ENCODE peak calls at places on chromosome 14, in seven cellular contexts. E is psoas muscle, A is HuH-7.5, L is pons, M is SHP77, O is AG09309, R is Daoy. N is an unnamed sample.

GRCh38 chr14:49586673-49587460 is 687 bp upstream of the RPS29 start:
- DNase-seq in E (peak; percentile 25), A (no peak), L (peak; percentile 81), M (peak; percentile 49), O (peak; percentile 39), R (peak; percentile 64), N (no peak)

GRCh38 chr14:77155083-77155482 is 13.5 kb upstream of the ZDHHC22 start:
- DNase-seq in E (no peak), A (no peak), L (no peak), M (no peak), O (no peak), R (no peak), N (no peak)

GRCh38 chr14:77061630-77062029 is 33.1 kb upstream of the IRF2BPL start:
- DNase-seq in E (no peak), A (no peak), L (no peak), M (no peak), O (no peak), R (no peak), N (no peak)

GRCh38 chr14:97053941-97054340 is 256.8 kb downstream of the VRK1 start:
- DNase-seq in E (no peak), A (no peak), L (no peak), M (no peak), O (no peak), R (no peak), N (no peak)

GRCh38 chr14:102694530-102695171 is 82.6 kb upstream of the TRAF3 start:
- DNase-seq in E (no peak), A (peak; percentile 45), L (peak; percentile 91), M (peak; percentile 59), O (peak; percentile 23), R (peak; percentile 61), N (no peak)

GRCh38 chr14:98510392-98510791 is 761.6 kb downstream of the BCL11B start:
- DNase-seq in E (no peak), A (no peak), L (no peak), M (no peak), O (no peak), R (no peak), N (no peak)

GRCh38 chr14:64970776-64971451 is 1.2 kb downstream of the RAB15 start:
- DNase-seq in E (no peak), A (no peak), L (no peak), M (no peak), O (no peak), R (no peak), N (no peak)

GRCh38 chr14:75165586-75166391 is 10.6 kb downstream of the TMED10 start:
- DNase-seq in E (no peak), A (no peak), L (peak; percentile 97), M (no peak), O (no peak), R (no peak), N (no peak)

GRCh38 chr14:59481407-59482119 is 2.6 kb downstream of the L3HYPDH start:
- DNase-seq in E (no peak), A (no peak), L (no peak), M (no peak), O (no peak), R (no peak), N (no peak)

GRCh38 chr14:82635931-82636330 is 1102.3 kb upstream of the SEL1L start:
- DNase-seq in E (no peak), A (no peak), L (no peak), M (no peak), O (no peak), R (no peak), N (no peak)

GRCh38 chr14:65287264-65288131 is 125.0 kb upstream of the FUT8 start:
- DNase-seq in E (no peak), A (no peak), L (no peak), M (peak; percentile 58), O (no peak), R (no peak), N (peak; percentile 53)

GRCh38 chr14:104113631-104114420 is 24.6 kb upstream of the KIF26A start:
- DNase-seq in E (peak; percentile 10), A (no peak), L (no peak), M (no peak), O (no peak), R (peak; percentile 7), N (no peak)

GRCh38 chr14:24011051-24011450 is 22.3 kb downstream of the DHRS4L2 start:
- DNase-seq in E (no peak), A (no peak), L (no peak), M (no peak), O (no peak), R (no peak), N (no peak)

GRCh38 chr14:71890541-71890940 is 41.7 kb upstream of the RGS6 start:
- DNase-seq in E (no peak), A (no peak), L (no peak), M (no peak), O (no peak), R (no peak), N (no peak)

GRCh38 chr14:76597387-76597786 is 163.9 kb upstream of the VASH1 start:
- DNase-seq in E (no peak), A (no peak), L (no peak), M (no peak), O (no peak), R (no peak), N (no peak)

GRCh38 chr14:59543873-59544272 is 32.7 kb downstream of the CCDC175 start:
- DNase-seq in E (no peak), A (no peak), L (no peak), M (no peak), O (no peak), R (no peak), N (no peak)

GRCh38 chr14:106831322-106831720 is 1304.9 kb downstream of the TMEM121 start:
- DNase-seq in E (no peak), A (no peak), L (no peak), M (no peak), O (no peak), R (no peak), N (no peak)

GRCh38 chr14:63269561-63270225 is 49.0 kb downstream of the GPHB5 start:
- DNase-seq in E (no peak), A (no peak), L (no peak), M (no peak), O (no peak), R (no peak), N (no peak)

GRCh38 chr14:76580399-76580798 is 180.9 kb upstream of the VASH1 start:
- DNase-seq in E (no peak), A (no peak), L (no peak), M (no peak), O (no peak), R (no peak), N (no peak)

GRCh38 chr14:93717968-93718320 is 70.3 kb downstream of the PRIMA1 start:
- DNase-seq in E (no peak), A (no peak), L (no peak), M (no peak), O (no peak), R (no peak), N (no peak)

GRCh38 chr14:96225745-96226151 is 21.1 kb downstream of the BDKRB2 start:
- DNase-seq in E (peak; percentile 32), A (no peak), L (no peak), M (no peak), O (peak; percentile 21), R (peak; percentile 63), N (no peak)

GRCh38 chr14:69501362-69501964 is 16.9 kb downstream of the PLEKHD1 start:
- DNase-seq in E (peak; percentile 67), A (no peak), L (peak; percentile 40), M (no peak), O (no peak), R (peak; percentile 40), N (no peak)

GRCh38 chr14:30974628-30975027 is 50.8 kb upstream of the AP4S1 start:
- DNase-seq in E (no peak), A (no peak), L (no peak), M (no peak), O (no peak), R (no peak), N (no peak)

GRCh38 chr14:49484180-49484579 is 102.0 kb downstream of the RPS29 start:
- DNase-seq in E (no peak), A (no peak), L (no peak), M (no peak), O (no peak), R (no peak), N (no peak)

GRCh38 chr14:71187633-71188356 is 280.5 kb downstream of the PCNX1 start:
- DNase-seq in E (no peak), A (no peak), L (no peak), M (no peak), O (no peak), R (no peak), N (no peak)

GRCh38 chr14:77151918-77152588 is 10.5 kb upstream of the ZDHHC22 start:
- DNase-seq in E (no peak), A (peak; percentile 32), L (peak; percentile 31), M (peak; percentile 58), O (no peak), R (no peak), N (peak; percentile 36)

GRCh38 chr14:91303091-91303923 is 58.8 kb upstream of the GPR68 start:
- DNase-seq in E (peak; percentile 35), A (peak; percentile 33), L (no peak), M (no peak), O (no peak), R (peak; percentile 58), N (peak; percentile 90)

GRCh38 chr14:23567186-23568020 is at the start of gene AP1G2:
- DNase-seq in E (peak; percentile 84), A (peak; percentile 95), L (no peak), M (peak; percentile 84), O (no peak), R (peak; percentile 89), N (peak; percentile 85)

GRCh38 chr14:103995876-103996275 is 53.5 kb upstream of the RD3L start:
- DNase-seq in E (no peak), A (no peak), L (no peak), M (no peak), O (no peak), R (no peak), N (no peak)

GRCh38 chr14:31270196-31270772 is 62.7 kb upstream of the HECTD1 start:
- DNase-seq in E (peak; percentile 21), A (no peak), L (no peak), M (no peak), O (no peak), R (peak; percentile 13), N (no peak)

GRCh38 chr14:104891664-104892500 is 26.8 kb downstream of the CEP170B start:
- DNase-seq in E (peak; percentile 23), A (no peak), L (no peak), M (no peak), O (no peak), R (peak; percentile 9), N (no peak)

GRCh38 chr14:34722723-34723545 is 8.5 kb upstream of the CFL2 start:
- DNase-seq in E (no peak), A (peak; percentile 53), L (peak; percentile 83), M (peak; percentile 18), O (no peak), R (peak; percentile 42), N (peak; percentile 34)